ENCODE peak calls at places on chromosomes 5 and 9, in ten cellular contexts. U, N, Q, R, S, M, F, Z, P and V are unnamed samples.
A peak's percentile ranks its signal among the peaks of the same experiment; 100 is the strongest.

GRCh38 chr5:172370237-172370640 is 84.1 kb downstream of the SH3PXD2B start:
- DNase-seq in U (no peak), N (no peak), Q (no peak), R (no peak), S (no peak), M (no peak), F (no peak), Z (no peak), P (no peak), V (no peak)

GRCh38 chr5:169895876-169896275 is 84.4 kb downstream of the INSYN2B start:
- DNase-seq in U (no peak), N (no peak), Q (no peak), R (no peak), S (no peak), M (no peak), F (no peak), Z (no peak), P (no peak), V (peak; percentile 67)

GRCh38 chr9:5043381-5043780 is 58.3 kb downstream of the JAK2 start:
- DNase-seq in U (no peak), N (no peak), Q (no peak), R (no peak), S (no peak), M (no peak), F (no peak), Z (no peak), P (no peak), V (no peak)

GRCh38 chr5:81555865-81556264 is 161.9 kb upstream of the ACOT12 start:
- DNase-seq in U (no peak), N (no peak), Q (no peak), R (no peak), S (no peak), M (no peak), F (no peak), Z (no peak), P (no peak), V (no peak)

GRCh38 chr5:134003064-134003956 is 1.5 kb downstream of the VDAC1 start:
- DNase-seq in U (no peak), N (no peak), Q (no peak), R (no peak), S (peak; percentile 55), M (no peak), F (no peak), Z (no peak), P (no peak), V (no peak)

GRCh38 chr5:141618030-141618803 is 583 bp downstream of the DIAPH1 start:
- DNase-seq in U (no peak), N (no peak), Q (peak; percentile 49), R (peak; percentile 70), S (peak; percentile 88), M (peak; percentile 80), F (peak; percentile 73), Z (peak; percentile 34), P (peak; percentile 35), V (peak; percentile 29)

GRCh38 chr5:175887463-175887862 is 16.1 kb downstream of the CPLX2 start:
- DNase-seq in U (no peak), N (no peak), Q (no peak), R (no peak), S (no peak), M (no peak), F (no peak), Z (no peak), P (no peak), V (no peak)

GRCh38 chr5:141758316-141758965 is 76.4 kb upstream of the ARAP3 start:
- DNase-seq in U (no peak), N (no peak), Q (no peak), R (no peak), S (no peak), M (no peak), F (peak; percentile 78), Z (no peak), P (no peak), V (no peak)

GRCh38 chr5:140261403-140262171 is 41.3 kb downstream of the PFDN1 start:
- DNase-seq in U (peak; percentile 85), N (peak; percentile 57), Q (peak; percentile 60), R (peak; percentile 58), S (peak; percentile 73), M (peak; percentile 77), F (no peak), Z (no peak), P (peak; percentile 87), V (peak; percentile 52)

GRCh38 chr9:122228906-122229837 is at the start of gene LHX6:
- DNase-seq in U (peak; percentile 22), N (no peak), Q (no peak), R (no peak), S (no peak), M (no peak), F (peak; percentile 61), Z (no peak), P (no peak), V (no peak)

DNA sequence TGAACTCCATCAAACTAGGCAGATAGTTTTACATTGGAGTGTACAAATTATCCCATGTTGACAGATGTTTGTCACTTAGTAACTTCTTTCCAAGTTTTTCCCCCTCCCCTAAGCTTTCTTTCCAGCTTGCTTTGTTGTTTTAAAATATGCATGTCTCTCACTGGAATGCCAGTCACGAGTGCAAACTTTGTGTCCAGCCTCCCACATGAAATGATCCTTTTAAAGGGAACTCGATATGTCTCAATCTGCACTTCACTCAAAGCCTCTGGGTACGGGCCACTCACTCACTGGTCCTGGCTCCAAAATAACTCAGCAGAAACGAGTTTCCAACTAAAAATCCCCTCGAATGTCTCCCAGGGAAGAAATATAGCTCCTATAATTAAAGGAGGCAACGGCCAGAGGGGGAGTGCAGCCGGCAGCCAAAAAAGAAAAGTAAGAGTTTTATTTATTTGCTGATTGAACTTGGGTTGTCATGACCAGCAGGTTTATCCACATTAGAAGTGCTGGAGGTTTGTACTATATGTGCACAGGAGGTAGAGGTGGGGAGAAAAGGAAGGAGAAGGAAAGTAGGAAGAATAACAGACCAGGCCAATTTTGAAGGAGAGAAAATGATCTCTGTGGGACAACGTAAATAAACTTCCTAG is 17.5 kb downstream of the NR2F1 start:
- DNase-seq in U (peak; percentile 61), N (no peak), Q (no peak), R (no peak), S (no peak), M (no peak), F (peak; percentile 27), Z (no peak), P (no peak), V (no peak)
- H3K27ac ChIP-seq in U (peak overlapping the region; percentile 78), N (no peak overlapping the region), Q (no peak overlapping the region), R (peak overlapping the region; percentile 10), S (peak overlapping the region; percentile 76), M (no peak overlapping the region), F (no peak overlapping the region), Z (no peak overlapping the region), P (no peak overlapping the region), V (no peak overlapping the region)

GRCh38 chr5:127419007-127419406 is 98.4 kb upstream of the PRRC1 start:
- DNase-seq in U (no peak), N (no peak), Q (no peak), R (no peak), S (no peak), M (no peak), F (no peak), Z (no peak), P (no peak), V (no peak)
- TF ChIP-seq CTCF in U (no peak), N (no peak), Q (no peak), R (no peak), S (no peak), M (no peak), F (no peak), Z (no peak), P (no peak), V (no peak)

DNA sequence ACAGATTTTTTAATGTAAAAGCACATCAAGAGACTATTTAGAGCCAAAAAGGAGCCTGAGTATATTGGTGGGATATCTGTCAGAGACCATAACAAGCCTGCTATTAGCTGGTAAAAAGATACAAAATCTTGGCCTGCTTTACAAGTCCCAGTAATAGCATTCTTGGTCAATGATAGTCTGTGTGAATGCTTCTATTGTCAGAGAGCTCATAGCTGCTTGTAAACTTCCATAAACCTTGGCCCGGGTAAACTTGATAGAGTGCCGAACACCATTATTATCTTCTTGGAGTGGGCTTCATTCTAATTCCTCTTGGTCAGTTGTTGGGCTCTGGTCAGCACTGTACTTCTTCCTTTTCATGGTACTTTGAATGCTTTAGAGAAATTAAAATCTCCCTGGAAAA is 64.0 kb downstream of the UBAP1 start:
- DNase-seq in U (peak; percentile 60), N (no peak), Q (no peak), R (no peak), S (no peak), M (no peak), F (no peak), Z (no peak), P (no peak), V (no peak)
- H3K36me3 ChIP-seq in U (peaks cover 10% of the 10 kb centered on the region), N (peaks cover 15% of the 10 kb centered on the region), Q (peaks cover 6% of the 10 kb centered on the region), R (peaks cover 4% of the 10 kb centered on the region), S (peaks cover 43% of the 10 kb centered on the region), M (no peaks in the 10 kb centered on the region), F (peaks cover 5% of the 10 kb centered on the region), Z (peaks cover 29% of the 10 kb centered on the region), P (no peaks in the 10 kb centered on the region), V (no peaks in the 10 kb centered on the region)

GRCh38 chr5:126810983-126811382 is 34.0 kb downstream of the LMNB1 start:
- DNase-seq in U (no peak), N (no peak), Q (no peak), R (no peak), S (no peak), M (no peak), F (no peak), Z (no peak), P (no peak), V (no peak)

GRCh38 chr5:126808619-126809018 is 31.7 kb downstream of the LMNB1 start:
- DNase-seq in U (no peak), N (no peak), Q (no peak), R (no peak), S (no peak), M (no peak), F (peak; percentile 24), Z (no peak), P (no peak), V (no peak)

GRCh38 chr5:126812199-126812570 is 35.2 kb downstream of the LMNB1 start:
- DNase-seq in U (peak; percentile 48), N (no peak), Q (no peak), R (no peak), S (no peak), M (no peak), F (no peak), Z (no peak), P (no peak), V (no peak)

GRCh38 chr5:126809932-126810331 is 33.0 kb downstream of the LMNB1 start:
- DNase-seq in U (no peak), N (no peak), Q (no peak), R (no peak), S (no peak), M (no peak), F (no peak), Z (no peak), P (no peak), V (no peak)

DNA sequence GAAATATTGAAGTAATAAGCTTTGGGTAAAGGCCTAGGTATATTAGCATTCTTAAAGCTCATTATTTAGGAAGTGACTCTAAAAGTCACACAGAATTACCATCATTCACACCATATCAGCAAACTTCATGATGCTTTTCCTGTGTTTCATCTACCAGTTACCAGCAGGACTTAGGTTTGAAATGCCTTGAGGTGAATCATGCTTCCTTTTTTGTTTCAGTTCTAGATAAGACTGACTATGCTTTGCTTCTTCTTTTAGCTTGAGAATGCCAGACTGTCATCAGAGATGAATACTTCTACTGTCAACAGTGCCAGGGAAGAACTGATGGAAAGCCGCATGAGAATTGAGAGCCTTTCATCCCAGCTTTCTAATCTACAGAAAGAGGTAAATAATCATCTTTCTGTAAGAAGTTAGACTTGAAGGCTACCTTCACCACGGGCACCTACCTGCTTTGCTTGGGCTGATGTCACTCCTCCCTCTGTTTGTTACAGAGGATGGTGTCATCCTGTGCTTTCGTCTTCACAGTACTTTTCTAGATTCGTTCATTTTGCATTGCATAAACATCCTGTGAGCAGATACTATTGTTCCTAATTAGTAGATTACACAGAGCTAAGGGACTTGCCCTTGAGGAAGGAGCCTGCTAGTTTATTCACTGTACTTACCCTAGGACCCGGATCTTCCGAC is 34.7 kb downstream of the LMNB1 start:
- DNase-seq in U (peak; percentile 86), N (no peak), Q (no peak), R (no peak), S (no peak), M (no peak), F (no peak), Z (no peak), P (no peak), V (no peak)
- H3K27ac ChIP-seq in U (peak overlapping the region; percentile 58), N (no peak overlapping the region), Q (no peak overlapping the region), R (no peak overlapping the region), S (peak overlapping the region; percentile 55), M (no peak overlapping the region), F (no peak overlapping the region), Z (peak overlapping the region; percentile 47), P (no peak overlapping the region), V (no peak overlapping the region)